ENCODE peak calls at places on chromosome 20, in seven cellular contexts. X, Z, S, W, J, A and B are unnamed samples.

GRCh38 chr20:17568972-17569471 is 853 bp upstream of the DSTN start:
- DNase-seq in X (peak; percentile 87), Z (peak; percentile 97), S (peak; percentile 98), W (peak; percentile 97), J (peak; percentile 95), A (peak; percentile 41), B (peak; percentile 84)

GRCh38 chr20:58054744-58055373 is 173.6 kb downstream of the ANKRD60 start:
- DNase-seq in X (no peak), Z (peak; percentile 33), S (no peak), W (no peak), J (no peak), A (no peak), B (no peak)

GRCh38 chr20:17644451-17644850 is 37.6 kb downstream of the RRBP1 start:
- DNase-seq in X (peak; percentile 80), Z (no peak), S (no peak), W (no peak), J (no peak), A (no peak), B (no peak)

GRCh38 chr20:59074456-59074855 is 31.9 kb upstream of the PRELID3B start:
- DNase-seq in X (no peak), Z (no peak), S (peak; percentile 72), W (peak; percentile 24), J (no peak), A (no peak), B (no peak)

GRCh38 chr20:20395856-20396600 is 28.1 kb downstream of the INSM1 start:
- DNase-seq in X (no peak), Z (no peak), S (peak; percentile 27), W (no peak), J (no peak), A (no peak), B (no peak)

GRCh38 chr20:18092890-18093289 is 35.2 kb upstream of the OVOL2 start:
- DNase-seq in X (no peak), Z (no peak), S (no peak), W (no peak), J (no peak), A (no peak), B (no peak)

GRCh38 chr20:23126281-23127061 is 40.3 kb upstream of the CD93 start:
- DNase-seq in X (no peak), Z (no peak), S (no peak), W (no peak), J (no peak), A (no peak), B (no peak)

GRCh38 chr20:20734475-20734948 is 22.1 kb upstream of the RALGAPA2 start:
- DNase-seq in X (no peak), Z (no peak), S (no peak), W (no peak), J (no peak), A (no peak), B (no peak)

GRCh38 chr20:33163856-33164762 is 3.9 kb upstream of the BPIFA2 start:
- DNase-seq in X (no peak), Z (no peak), S (no peak), W (no peak), J (no peak), A (no peak), B (no peak)

GRCh38 chr20:20360464-20360863 is 7.4 kb upstream of the INSM1 start:
- DNase-seq in X (no peak), Z (peak; percentile 76), S (peak; percentile 71), W (peak; percentile 71), J (peak; percentile 56), A (no peak), B (peak; percentile 95)

GRCh38 chr20:25859649-25860530 is 163.2 kb upstream of the ZNF337 start:
- DNase-seq in X (peak; percentile 80), Z (peak; percentile 68), S (peak; percentile 43), W (peak; percentile 26), J (peak; percentile 65), A (no peak), B (no peak)

GRCh38 chr20:10573273-10573950 is 100.4 kb downstream of the JAG1 start:
- DNase-seq in X (no peak), Z (no peak), S (peak; percentile 65), W (no peak), J (no peak), A (no peak), B (peak; percentile 90)

GRCh38 chr20:4766631-4767030 is 44.9 kb downstream of the PRND start:
- DNase-seq in X (no peak), Z (no peak), S (no peak), W (no peak), J (no peak), A (no peak), B (no peak)

GRCh38 chr20:61963885-61964674 is 101.6 kb downstream of the TAF4 start:
- DNase-seq in X (no peak), Z (no peak), S (no peak), W (no peak), J (no peak), A (no peak), B (no peak)

GRCh38 chr20:61966492-61967244 is 99.0 kb downstream of the TAF4 start:
- DNase-seq in X (no peak), Z (no peak), S (no peak), W (no peak), J (no peak), A (no peak), B (no peak)

GRCh38 chr20:61967300-61967699 is 98.4 kb downstream of the TAF4 start:
- DNase-seq in X (no peak), Z (no peak), S (no peak), W (no peak), J (no peak), A (no peak), B (no peak)

GRCh38 chr20:61964675-61965605 is 100.7 kb downstream of the TAF4 start:
- DNase-seq in X (no peak), Z (no peak), S (no peak), W (no peak), J (no peak), A (no peak), B (no peak)

DNA sequence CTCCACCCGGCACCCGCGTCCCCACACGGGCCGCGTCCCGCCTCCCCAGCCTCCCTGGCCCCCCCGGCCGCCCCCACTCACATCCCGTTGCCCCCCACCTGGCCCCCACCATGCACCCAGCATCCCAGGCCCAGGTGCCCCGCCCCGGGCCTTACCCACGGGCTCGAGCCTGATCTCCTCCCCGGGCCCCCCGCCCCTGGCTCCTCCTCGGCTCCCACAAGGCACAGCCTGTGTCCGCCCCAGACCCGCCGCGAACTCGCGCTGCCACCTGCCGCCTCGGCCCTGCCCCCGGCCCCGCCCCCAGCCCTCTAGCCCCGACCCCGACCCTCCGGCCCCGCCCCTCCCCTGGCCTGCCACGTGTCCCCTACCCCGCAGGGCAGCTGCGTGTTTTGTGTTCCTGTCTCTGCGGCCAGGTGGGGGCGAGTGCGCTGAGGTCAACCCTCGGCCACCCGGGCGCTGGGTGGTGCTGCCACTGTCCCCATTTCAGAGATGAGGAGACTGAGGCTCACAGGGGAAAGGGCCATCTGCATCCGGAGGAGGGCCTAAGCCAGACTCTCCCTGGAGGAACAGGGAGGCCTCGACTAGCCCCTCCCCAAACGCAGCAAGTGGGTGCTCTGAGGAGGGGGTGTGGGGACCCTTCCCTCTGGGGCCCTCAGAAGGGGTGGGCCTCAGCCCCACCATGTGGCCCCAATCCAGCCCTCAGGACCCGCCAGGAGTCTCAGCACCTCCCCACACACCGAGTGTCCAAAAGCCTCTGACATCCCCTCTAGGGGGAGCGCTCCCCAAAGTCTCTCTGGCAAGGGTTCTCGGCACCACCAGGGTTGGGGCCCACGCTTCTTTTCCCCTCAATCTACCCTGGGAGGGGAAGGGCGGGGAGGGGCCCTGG is 99.8 kb downstream of the TAF4 start:
- DNase-seq in X (no peak), Z (no peak), S (no peak), W (no peak), J (no peak), A (no peak), B (no peak)
- TF ChIP-seq CTCF in X (no peak), Z (no peak), S (no peak), W (no peak), J (no peak), A (peak; percentile 25), B (no peak)

GRCh38 chr20:60528141-60528540 is 569.9 kb downstream of the CDH26 start:
- DNase-seq in X (no peak), Z (no peak), S (no peak), W (no peak), J (no peak), A (no peak), B (no peak)

GRCh38 chr20:60529149-60529548 is 570.9 kb downstream of the CDH26 start:
- DNase-seq in X (no peak), Z (no peak), S (no peak), W (no peak), J (no peak), A (no peak), B (no peak)

DNA sequence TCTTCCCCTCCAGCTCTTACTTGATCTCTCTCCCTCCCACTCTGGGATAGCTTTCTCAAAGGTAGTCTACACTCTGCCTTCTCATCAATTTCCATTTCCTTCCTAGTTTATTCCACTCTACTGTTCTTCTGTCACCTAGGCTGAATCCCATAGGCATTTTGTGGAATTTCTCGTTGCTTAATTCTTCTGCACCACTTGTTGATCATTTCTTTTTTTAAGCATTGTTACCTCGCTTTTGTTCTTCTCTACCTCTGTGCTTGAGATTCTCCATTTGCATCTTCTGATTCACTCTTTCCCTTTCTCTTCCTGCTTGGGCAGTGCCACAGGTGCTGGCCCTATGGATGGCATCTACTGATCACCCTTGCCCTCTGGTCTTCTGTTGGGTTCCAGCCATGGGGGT is 567.2 kb downstream of the CDH26 start:
- DNase-seq in X (no peak), Z (no peak), S (no peak), W (no peak), J (no peak), A (no peak), B (no peak)
- TF ChIP-seq CTCF in X (no peak), Z (no peak), S (no peak), W (no peak), J (no peak), A (no peak), B (no peak)

GRCh38 chr20:3727333-3728035 is 5.0 kb upstream of the HSPA12B start:
- DNase-seq in X (no peak), Z (peak; percentile 65), S (peak; percentile 27), W (peak; percentile 48), J (peak; percentile 29), A (no peak), B (no peak)
- TF ChIP-seq CTCF in X (no peak), Z (no peak), S (no peak), W (no peak), J (no peak), A (no peak), B (no peak)

DNA sequence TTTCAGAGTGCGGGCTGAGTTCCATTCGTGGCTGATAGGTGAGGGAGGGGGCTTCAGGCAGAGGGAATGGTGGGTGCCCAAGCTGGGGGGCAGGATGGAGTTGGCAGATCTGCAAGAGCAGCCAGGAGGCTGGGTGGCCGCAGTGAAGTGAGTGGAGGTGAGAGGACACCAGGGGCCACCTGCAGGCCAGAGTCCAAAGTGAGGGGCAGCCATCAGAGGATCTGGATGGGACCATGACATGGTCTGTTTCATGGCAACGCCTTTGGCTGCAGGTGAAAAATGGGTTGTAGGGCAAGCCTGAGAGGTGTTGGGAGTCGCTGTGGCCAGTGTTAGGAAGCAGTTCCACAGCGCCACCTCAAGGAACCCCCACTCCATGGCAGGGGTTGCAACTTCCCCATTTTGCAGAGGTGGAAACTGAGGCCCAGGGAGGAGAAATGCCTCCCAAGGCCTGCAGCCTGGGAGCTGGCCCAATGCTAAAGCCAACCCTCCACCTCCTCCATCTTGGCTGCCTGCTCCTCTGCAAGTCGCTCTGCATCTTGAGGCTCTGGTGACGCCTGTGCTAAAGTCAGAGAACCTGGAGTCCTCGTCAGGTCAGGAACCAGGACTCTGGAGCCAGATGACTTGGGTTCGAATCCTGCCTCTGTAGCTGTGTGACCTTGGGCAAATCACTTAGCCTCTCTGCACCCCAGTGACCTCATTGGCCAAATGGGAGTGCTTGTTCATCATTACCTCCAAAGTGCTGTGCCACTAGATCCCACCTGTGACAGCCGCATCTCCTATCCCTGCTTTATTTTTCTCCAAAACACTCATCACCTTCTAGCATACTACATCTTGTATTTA is 153.8 kb downstream of the CEBPB start:
- DNase-seq in X (no peak), Z (no peak), S (no peak), W (no peak), J (peak; percentile 54), A (no peak), B (no peak)
- TF ChIP-seq CTCF in X (no peak), Z (peak; percentile 28), S (peak; percentile 10), W (no peak), J (peak; percentile 28), A (peak; percentile 72), B (peak; percentile 0)